ENCODE peak calls at places on chromosomes 2 and 18, in nine cellular contexts. L is H7, J is HAP-1, I is HCT116, D is HFF-Myc, W is SJSA1, Z is ascending aorta, Q is caudate nucleus, X is foreskin fibroblast. R is an unnamed sample.

GRCh38 chr2:128770143-128771080 is 451.7 kb upstream of the HS6ST1 start:
- DNase-seq in L (peak; percentile 9), J (no peak), I (no peak), D (no peak), W (no peak), Z (peak; percentile 37), Q (no peak), X (no peak), R (no peak)

GRCh38 chr2:37262510-37262909 is 31.1 kb downstream of the NDUFAF7 start:
- DNase-seq in L (no peak), J (no peak), I (no peak), D (no peak), W (no peak), Z (no peak), Q (no peak), X (no peak), R (no peak)

GRCh38 chr2:12980817-12981216 is 264.1 kb downstream of the TRIB2 start:
- DNase-seq in L (no peak), J (no peak), I (no peak), D (no peak), W (no peak), Z (no peak), Q (no peak), X (no peak), R (no peak)

GRCh38 chr18:31720867-31721266 is 36.5 kb upstream of the B4GALT6 start:
- DNase-seq in L (no peak), J (no peak), I (no peak), D (no peak), W (no peak), Z (no peak), Q (no peak), X (peak; percentile 3), R (no peak)

GRCh38 chr2:236820763-236821344 is 251.2 kb downstream of the ACKR3 start:
- DNase-seq in L (no peak), J (no peak), I (no peak), D (no peak), W (no peak), Z (no peak), Q (no peak), X (no peak), R (no peak)

GRCh38 chr2:71455011-71455740 is 1.8 kb downstream of the DYSF start:
- DNase-seq in L (peak; percentile 54), J (no peak), I (no peak), D (no peak), W (no peak), Z (peak; percentile 53), Q (no peak), X (no peak), R (peak; percentile 26)

GRCh38 chr2:154697422-154698237 is 865 bp upstream of the KCNJ3 start:
- DNase-seq in L (peak; percentile 74), J (peak; percentile 35), I (no peak), D (no peak), W (no peak), Z (peak; percentile 67), Q (no peak), X (no peak), R (peak; percentile 29)

GRCh38 chr18:13252696-13253410 is 34.3 kb downstream of the LDLRAD4 start:
- DNase-seq in L (peak; percentile 16), J (no peak), I (no peak), D (no peak), W (peak; percentile 24), Z (peak; percentile 49), Q (no peak), X (no peak), R (no peak)

GRCh38 chr2:3434654-3435053 is 55.2 kb downstream of the TRAPPC12 start:
- DNase-seq in L (no peak), J (no peak), I (no peak), D (no peak), W (no peak), Z (no peak), Q (no peak), X (no peak), R (no peak)

GRCh38 chr2:17163628-17164027 is 354.6 kb downstream of the RAD51AP2 start:
- DNase-seq in L (no peak), J (no peak), I (no peak), D (no peak), W (no peak), Z (no peak), Q (no peak), X (no peak), R (no peak)

GRCh38 chr2:233053928-233054774 is 6.0 kb upstream of the INPP5D start:
- DNase-seq in L (peak; percentile 95), J (peak; percentile 85), I (peak; percentile 48), D (no peak), W (no peak), Z (peak; percentile 74), Q (no peak), X (peak; percentile 21), R (peak; percentile 52)

GRCh38 chr2:222391866-222392265 is 32.5 kb upstream of the SGPP2 start:
- DNase-seq in L (no peak), J (no peak), I (no peak), D (no peak), W (no peak), Z (no peak), Q (no peak), X (no peak), R (no peak)

GRCh38 chr18:59708988-59709387 is 11.8 kb upstream of the CCBE1 start:
- DNase-seq in L (peak; percentile 57), J (no peak), I (no peak), D (no peak), W (no peak), Z (no peak), Q (no peak), X (no peak), R (no peak)

GRCh38 chr2:37827911-37828411 is 97.1 kb upstream of the RMDN2 start:
- DNase-seq in L (no peak), J (no peak), I (no peak), D (peak; percentile 69), W (peak; percentile 66), Z (no peak), Q (no peak), X (peak; percentile 90), R (no peak)

GRCh38 chr2:181289698-181290097 is 167.5 kb upstream of the ITGA4 start:
- DNase-seq in L (no peak), J (no peak), I (no peak), D (no peak), W (no peak), Z (no peak), Q (no peak), X (no peak), R (no peak)

GRCh38 chr2:149725234-149725633 is 137.7 kb upstream of the MMADHC start:
- DNase-seq in L (no peak), J (peak; percentile 66), I (no peak), D (no peak), W (no peak), Z (no peak), Q (no peak), X (no peak), R (no peak)

GRCh38 chr18:24818451-24818850 is 358.0 kb downstream of the HRH4 start:
- DNase-seq in L (no peak), J (no peak), I (no peak), D (no peak), W (no peak), Z (no peak), Q (no peak), X (no peak), R (no peak)

GRCh38 chr2:127661072-127661618 is 14.2 kb downstream of the LIMS2 start:
- DNase-seq in L (no peak), J (no peak), I (no peak), D (no peak), W (no peak), Z (no peak), Q (no peak), X (no peak), R (no peak)